ENCODE peak calls at places on chromosomes 7 and 10, in five cellular contexts. J, B, Y, Z and E are unnamed samples.

GRCh38 chr7:149027055-149027454 is 1.2 kb downstream of the PDIA4 start:
- DNase-seq in J (peak), B (no peak), Y (no peak), Z (no peak), E (no peak)

GRCh38 chr7:134433430-134433829 is 25.5 kb downstream of the AKR1B1 start:
- DNase-seq in J (no peak), B (no peak), Y (no peak), Z (no peak), E (no peak)

GRCh38 chr7:34675749-34676374 is 17.8 kb downstream of the NPSR1 start:
- DNase-seq in J (no peak), B (peak), Y (peak), Z (peak), E (peak)

GRCh38 chr10:1411451-1411850 is 325.9 kb downstream of the ADARB2 start:
- DNase-seq in J (no peak), B (no peak), Y (no peak), Z (no peak), E (no peak)

GRCh38 chr10:132222726-132223125 is 36.0 kb downstream of the DPYSL4 start:
- DNase-seq in J (no peak), B (no peak), Y (no peak), Z (no peak), E (no peak)

GRCh38 chr10:86413046-86413728 is 46.6 kb upstream of the GRID1 start:
- DNase-seq in J (peak), B (no peak), Y (peak), Z (no peak), E (no peak)

GRCh38 chr10:77965294-77965693 is 38.7 kb upstream of the DLG5 start:
- DNase-seq in J (no peak), B (no peak), Y (peak), Z (peak), E (no peak)

GRCh38 chr10:110007171-110007700 is 548 bp upstream of the ADD3 start:
- DNase-seq in J (no peak), B (no peak), Y (no peak), Z (peak), E (no peak)

DNA sequence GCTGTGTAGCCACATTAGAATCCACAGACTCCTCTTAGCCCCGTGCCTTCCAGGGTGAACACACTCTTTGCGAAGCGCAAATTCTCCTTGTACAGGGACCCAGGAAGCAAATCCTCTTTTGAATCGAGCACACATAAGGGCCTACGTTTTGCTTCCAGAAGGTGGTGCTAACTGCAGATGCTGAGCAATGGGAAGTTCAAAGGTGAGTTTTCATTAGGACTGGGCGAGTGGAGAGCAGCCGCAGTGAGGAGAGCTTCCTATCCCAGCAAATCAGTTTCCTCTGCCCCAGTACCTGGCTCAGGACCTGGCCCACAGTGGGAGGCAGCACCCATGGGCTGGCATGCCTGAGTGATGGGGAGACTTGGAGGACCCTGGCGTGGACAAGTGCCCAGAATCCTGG is 23.5 kb upstream of the GPR26 start:
- DNase-seq in J (no peak), B (peak), Y (no peak), Z (no peak), E (peak)
- TF ChIP-seq CTCF in J (no peak), B (peak), Y (no peak), Z (no peak), E (peak)

DNA sequence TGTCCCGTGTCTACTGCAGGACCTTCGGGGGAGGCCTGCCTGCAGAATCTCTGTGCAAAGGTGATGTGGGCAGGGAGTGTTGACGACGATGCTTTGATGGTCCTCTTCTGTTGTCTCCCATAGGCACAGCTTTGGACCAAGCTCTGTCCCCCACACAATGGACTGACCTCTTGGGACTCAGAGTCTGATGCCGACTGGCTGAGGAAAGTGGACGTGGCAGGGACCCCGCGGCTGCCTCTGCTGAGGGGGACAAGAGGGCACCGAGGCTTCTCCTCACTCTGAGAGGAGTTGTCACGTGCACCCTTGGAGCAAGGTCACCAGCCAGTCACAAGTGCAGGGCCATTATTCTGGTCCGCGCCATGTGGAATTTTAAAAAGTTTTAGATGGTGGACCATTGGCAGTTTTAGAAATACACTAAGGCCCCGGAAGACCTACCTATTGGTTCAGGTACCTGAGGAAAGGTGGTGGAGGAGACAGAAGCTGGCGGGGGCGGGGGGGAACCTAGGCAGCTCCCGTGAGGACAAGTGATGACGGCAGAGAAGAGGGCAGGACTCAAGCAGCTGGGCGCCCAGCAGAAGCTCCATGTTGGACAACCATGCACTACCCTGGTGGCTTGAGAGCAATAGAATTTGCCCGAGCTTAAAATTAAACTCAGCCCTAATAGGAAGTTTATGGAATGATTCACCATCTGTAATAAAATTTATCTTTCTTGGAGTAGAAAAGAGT is 331.4 kb downstream of the PTPRN2 start:
- DNase-seq in J (no peak), B (no peak), Y (no peak), Z (no peak), E (no peak)
- TF ChIP-seq CTCF in J (no peak), B (no peak), Y (no peak), Z (no peak), E (no peak)

GRCh38 chr7:127137146-127137545 is 115.6 kb downstream of the GRM8 start:
- DNase-seq in J (no peak), B (no peak), Y (no peak), Z (no peak), E (no peak)

GRCh38 chr7:127135871-127136485 is 116.8 kb downstream of the GRM8 start:
- DNase-seq in J (no peak), B (no peak), Y (no peak), Z (no peak), E (no peak)
- TF ChIP-seq CTCF in J (no peak), B (no peak), Y (no peak), Z (no peak), E (no peak)

GRCh38 chr10:2731940-2732339 is 335.4 kb upstream of the PFKP start:
- DNase-seq in J (no peak), B (no peak), Y (no peak), Z (no peak), E (no peak)
- TF ChIP-seq CTCF in J (no peak), B (no peak), Y (no peak), Z (no peak), E (no peak)

GRCh38 chr7:17301491-17302101 is 3.1 kb downstream of the AHR start:
- DNase-seq in J (peak), B (peak), Y (peak), Z (peak), E (peak)
- TF ChIP-seq CTCF in J (peak), B (peak), Y (peak), Z (peak), E (peak)

GRCh38 chr10:99964791-99965190 is 45.0 kb downstream of the DNMBP start:
- DNase-seq in J (no peak), B (no peak), Y (no peak), Z (peak), E (no peak)
- TF ChIP-seq CTCF in J (no peak), B (no peak), Y (no peak), Z (peak), E (peak)

GRCh38 chr7:153886506-153887391 is 165.4 kb upstream of the DPP6 start:
- DNase-seq in J (no peak), B (no peak), Y (no peak), Z (no peak), E (peak)
- TF ChIP-seq CTCF in J (no peak), B (no peak), Y (no peak), Z (no peak), E (no peak)

DNA sequence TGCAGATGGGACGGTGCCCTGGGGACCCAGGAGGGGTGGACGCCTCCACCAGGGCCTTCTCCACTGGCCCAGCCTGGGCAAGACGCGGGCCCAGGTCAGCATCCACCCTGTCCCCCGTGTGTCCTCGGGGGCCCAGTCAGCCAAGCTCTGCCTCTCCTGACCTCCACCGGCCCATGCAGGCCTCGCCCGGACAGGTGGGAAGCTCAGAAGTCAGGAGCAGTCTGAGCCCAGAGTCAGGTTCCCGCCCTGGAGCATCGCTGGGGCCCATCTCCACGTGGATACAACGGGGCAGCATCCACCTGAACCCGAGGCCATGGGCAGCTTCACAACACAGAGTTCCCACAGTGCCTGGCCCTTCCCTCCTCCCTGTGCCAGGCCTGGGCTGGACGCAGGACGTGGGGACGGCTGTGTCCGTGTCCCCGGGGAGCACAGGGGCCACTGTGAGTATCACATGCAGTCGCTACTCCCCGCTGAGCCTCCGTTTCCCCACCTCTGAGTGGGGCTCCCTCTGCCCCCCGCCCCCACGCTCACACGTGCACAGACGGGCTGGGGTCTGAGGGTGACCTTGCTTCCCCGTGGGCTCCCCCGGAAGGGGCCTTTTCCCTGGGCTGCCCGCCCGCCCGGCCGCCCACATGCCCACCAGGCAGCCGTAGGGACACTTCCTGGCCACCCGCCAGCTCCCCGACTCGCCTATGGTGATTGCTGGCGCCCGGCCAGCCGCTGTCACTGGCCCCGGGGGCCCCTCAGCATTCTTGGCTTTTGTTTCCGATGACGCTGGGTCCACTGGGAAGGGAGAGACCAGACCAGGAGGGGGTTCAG is 64.3 kb downstream of the PDGFA start:
- DNase-seq in J (no peak), B (no peak), Y (no peak), Z (no peak), E (peak)
- TF ChIP-seq CTCF in J (no peak), B (no peak), Y (no peak), Z (no peak), E (no peak)

GRCh38 chr10:34526758-34527730 is 288.1 kb downstream of the PARD3 start:
- DNase-seq in J (no peak), B (peak), Y (no peak), Z (peak), E (peak)
- TF ChIP-seq CTCF in J (no peak), B (peak), Y (no peak), Z (peak), E (no peak)

GRCh38 chr7:158976468-158976848 is 120.1 kb downstream of the DYNC2I1 start:
- DNase-seq in J (no peak), B (no peak), Y (no peak), Z (no peak), E (no peak)

GRCh38 chr7:158973941-158974785 is 117.8 kb downstream of the DYNC2I1 start:
- DNase-seq in J (no peak), B (peak), Y (no peak), Z (no peak), E (no peak)

GRCh38 chr7:158973440-158973839 is 117.1 kb downstream of the DYNC2I1 start:
- DNase-seq in J (peak), B (peak), Y (no peak), Z (no peak), E (peak)

GRCh38 chr7:158976849-158977593 is 120.7 kb downstream of the DYNC2I1 start:
- DNase-seq in J (peak), B (peak), Y (peak), Z (peak), E (peak)

DNA sequence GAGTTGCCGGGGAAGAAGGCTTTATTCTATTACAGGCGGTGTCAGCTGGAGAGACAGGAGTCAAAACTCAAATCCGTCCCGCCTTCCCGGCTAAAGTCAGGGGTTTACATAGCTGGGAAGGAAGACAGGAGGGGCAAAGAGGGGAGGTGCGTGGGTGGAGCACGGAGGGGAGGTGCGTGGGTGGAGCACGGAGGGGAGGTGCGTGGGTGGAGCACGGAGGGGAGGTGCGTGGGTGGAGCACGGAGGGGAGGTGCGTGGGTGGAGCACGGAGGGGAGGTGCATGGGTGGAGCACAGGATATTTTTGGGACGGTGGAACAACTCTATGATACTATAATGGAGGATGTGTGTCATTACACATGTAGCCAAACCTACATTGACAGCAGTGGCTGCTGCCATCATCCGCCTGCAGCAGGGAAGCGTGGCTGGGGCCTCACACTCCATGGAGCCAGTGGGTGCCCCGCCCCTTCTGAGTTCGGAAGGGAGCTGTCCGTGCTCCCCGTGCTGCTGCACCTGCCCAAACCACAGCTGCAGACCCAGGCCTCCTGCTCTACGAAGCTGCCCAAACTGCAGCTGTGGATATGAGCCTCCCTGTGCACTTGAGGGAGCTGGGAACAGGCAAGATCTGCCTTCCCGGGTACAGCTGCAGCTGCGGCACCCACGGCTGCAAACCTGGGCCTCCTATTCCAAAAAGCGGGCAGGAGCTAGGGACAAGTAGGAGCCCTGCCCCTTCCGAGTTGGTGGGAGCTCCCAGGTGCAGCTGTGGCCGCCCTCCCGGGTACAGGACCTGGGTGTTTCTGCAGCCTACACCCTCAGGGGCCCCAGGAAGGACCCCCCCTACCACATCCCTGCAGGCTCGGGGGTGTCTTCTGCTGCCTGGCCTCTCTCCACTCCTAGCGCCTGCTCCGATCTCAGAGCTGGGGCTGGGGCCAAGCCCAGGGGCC is 119.4 kb downstream of the DYNC2I1 start:
- DNase-seq in J (no peak), B (no peak), Y (no peak), Z (peak), E (no peak)
- TF ChIP-seq CTCF in J (no peak), B (no peak), Y (no peak), Z (no peak), E (no peak)